ENCODE peak calls at places on chromosomes 5 and 9, in ten cellular contexts. One of them, this sample, is unnamed.

GRCh38 chr5:169702726-169703481 is 65.8 kb downstream of the DOCK2 start:
- DNase-seq in stomach: no peak
- DNase-seq in tibial nerve: no peak
- DNase-seq in sigmoid colon: no peak
- DNase-seq in transverse colon: no peak
- DNase-seq in A549: no peak
- DNase-seq in ovary: no peak
- DNase-seq in suprapubic skin: no peak
- DNase-seq in HepG2: no peak
- DNase-seq in K562: no peak
- DNase-seq in this sample: no peak

GRCh38 chr5:151700816-151701215 is 14.1 kb upstream of the SPARC start:
- DNase-seq in stomach: no peak
- DNase-seq in tibial nerve: no peak
- DNase-seq in sigmoid colon: no peak
- DNase-seq in transverse colon: no peak
- DNase-seq in A549: no peak
- DNase-seq in ovary: no peak
- DNase-seq in suprapubic skin: no peak
- DNase-seq in HepG2: no peak
- DNase-seq in K562: no peak
- DNase-seq in this sample: no peak

GRCh38 chr9:107518037-107518786 is 28.6 kb upstream of the KLF4 start:
- DNase-seq in stomach: no peak
- DNase-seq in tibial nerve: no peak
- DNase-seq in sigmoid colon: no peak
- DNase-seq in transverse colon: no peak
- DNase-seq in A549: no peak
- DNase-seq in ovary: no peak
- DNase-seq in suprapubic skin: no peak
- DNase-seq in HepG2: no peak
- DNase-seq in K562: no peak
- DNase-seq in this sample: no peak

GRCh38 chr5:35339616-35340100 is 109.4 kb upstream of the PRLR start:
- DNase-seq in stomach: no peak
- DNase-seq in tibial nerve: no peak
- DNase-seq in sigmoid colon: no peak
- DNase-seq in transverse colon: no peak
- DNase-seq in A549: no peak
- DNase-seq in ovary: no peak
- DNase-seq in suprapubic skin: no peak
- DNase-seq in HepG2: no peak
- DNase-seq in K562: no peak
- DNase-seq in this sample: no peak

GRCh38 chr5:136905571-136905970 is 540.2 kb upstream of the TRPC7 start:
- DNase-seq in stomach: no peak
- DNase-seq in tibial nerve: no peak
- DNase-seq in sigmoid colon: no peak
- DNase-seq in transverse colon: no peak
- DNase-seq in A549: no peak
- DNase-seq in ovary: no peak
- DNase-seq in suprapubic skin: no peak
- DNase-seq in HepG2: no peak
- DNase-seq in K562: no peak
- DNase-seq in this sample: no peak

GRCh38 chr9:112149171-112149570 is 25.9 kb downstream of the SUSD1 start:
- DNase-seq in stomach: no peak
- DNase-seq in tibial nerve: no peak
- DNase-seq in sigmoid colon: no peak
- DNase-seq in transverse colon: no peak
- DNase-seq in A549: no peak
- DNase-seq in ovary: no peak
- DNase-seq in suprapubic skin: no peak
- DNase-seq in HepG2: no peak
- DNase-seq in K562: no peak
- DNase-seq in this sample: no peak

GRCh38 chr5:170362102-170362501 is 27.1 kb downstream of the KCNMB1 start:
- DNase-seq in stomach: no peak
- DNase-seq in tibial nerve: no peak
- DNase-seq in sigmoid colon: peak
- DNase-seq in transverse colon: no peak
- DNase-seq in A549: no peak
- DNase-seq in ovary: no peak
- DNase-seq in suprapubic skin: no peak
- DNase-seq in HepG2: no peak
- DNase-seq in K562: no peak
- DNase-seq in this sample: no peak

GRCh38 chr5:140367631-140368013 is 7.6 kb downstream of the SLC4A9 start:
- DNase-seq in stomach: no peak
- DNase-seq in tibial nerve: no peak
- DNase-seq in sigmoid colon: no peak
- DNase-seq in transverse colon: no peak
- DNase-seq in A549: no peak
- DNase-seq in ovary: no peak
- DNase-seq in suprapubic skin: no peak
- DNase-seq in HepG2: no peak
- DNase-seq in K562: no peak
- DNase-seq in this sample: no peak

GRCh38 chr9:131650254-131650653 is 89.6 kb downstream of the RAPGEF1 start:
- DNase-seq in stomach: no peak
- DNase-seq in tibial nerve: peak
- DNase-seq in sigmoid colon: peak
- DNase-seq in transverse colon: no peak
- DNase-seq in A549: no peak
- DNase-seq in ovary: no peak
- DNase-seq in suprapubic skin: peak
- DNase-seq in HepG2: no peak
- DNase-seq in K562: no peak
- DNase-seq in this sample: no peak

GRCh38 chr5:1747803-1748085 is 51.9 kb downstream of the MRPL36 start:
- DNase-seq in stomach: no peak
- DNase-seq in tibial nerve: no peak
- DNase-seq in sigmoid colon: peak
- DNase-seq in transverse colon: no peak
- DNase-seq in A549: no peak
- DNase-seq in ovary: no peak
- DNase-seq in suprapubic skin: no peak
- DNase-seq in HepG2: no peak
- DNase-seq in K562: no peak
- DNase-seq in this sample: no peak

GRCh38 chr5:72598461-72599433 is 91.5 kb upstream of the ZNF366 start:
- DNase-seq in stomach: no peak
- DNase-seq in tibial nerve: no peak
- DNase-seq in sigmoid colon: no peak
- DNase-seq in transverse colon: no peak
- DNase-seq in A549: no peak
- DNase-seq in ovary: no peak
- DNase-seq in suprapubic skin: no peak
- DNase-seq in HepG2: peak
- DNase-seq in K562: no peak
- DNase-seq in this sample: no peak

GRCh38 chr9:7147136-7148090 is 389.6 kb downstream of the KDM4C start:
- DNase-seq in stomach: no peak
- DNase-seq in tibial nerve: peak
- DNase-seq in sigmoid colon: peak
- DNase-seq in transverse colon: peak
- DNase-seq in A549: no peak
- DNase-seq in ovary: peak
- DNase-seq in suprapubic skin: no peak
- DNase-seq in HepG2: no peak
- DNase-seq in K562: no peak
- DNase-seq in this sample: no peak

GRCh38 chr5:174532453-174533126 is 191.8 kb upstream of the MSX2 start:
- DNase-seq in stomach: peak
- DNase-seq in tibial nerve: peak
- DNase-seq in sigmoid colon: peak
- DNase-seq in transverse colon: peak
- DNase-seq in A549: peak
- DNase-seq in ovary: no peak
- DNase-seq in suprapubic skin: peak
- DNase-seq in HepG2: peak
- DNase-seq in K562: peak
- DNase-seq in this sample: peak

GRCh38 chr5:89342106-89342876 is 459.3 kb upstream of the MEF2C start:
- DNase-seq in stomach: no peak
- DNase-seq in tibial nerve: no peak
- DNase-seq in sigmoid colon: no peak
- DNase-seq in transverse colon: no peak
- DNase-seq in A549: no peak
- DNase-seq in ovary: no peak
- DNase-seq in suprapubic skin: no peak
- DNase-seq in HepG2: no peak
- DNase-seq in K562: no peak
- DNase-seq in this sample: no peak

GRCh38 chr5:31396611-31397295 is 135.1 kb downstream of the DROSHA start:
- DNase-seq in stomach: no peak
- DNase-seq in tibial nerve: no peak
- DNase-seq in sigmoid colon: no peak
- DNase-seq in transverse colon: no peak
- DNase-seq in A549: no peak
- DNase-seq in ovary: no peak
- DNase-seq in suprapubic skin: no peak
- DNase-seq in HepG2: no peak
- DNase-seq in K562: no peak
- DNase-seq in this sample: no peak

GRCh38 chr5:142924135-142924883 is 154.1 kb downstream of the ARHGAP26 start:
- DNase-seq in stomach: no peak
- DNase-seq in tibial nerve: no peak
- DNase-seq in sigmoid colon: no peak
- DNase-seq in transverse colon: no peak
- DNase-seq in A549: peak
- DNase-seq in ovary: no peak
- DNase-seq in suprapubic skin: no peak
- DNase-seq in HepG2: no peak
- DNase-seq in K562: no peak
- DNase-seq in this sample: no peak
- TF ChIP-seq CTCF in stomach: no peak
- TF ChIP-seq CTCF in tibial nerve: no peak
- TF ChIP-seq CTCF in sigmoid colon: no peak
- TF ChIP-seq CTCF in transverse colon: no peak
- TF ChIP-seq CTCF in A549: peak
- TF ChIP-seq CTCF in ovary: no peak
- TF ChIP-seq CTCF in suprapubic skin: no peak
- TF ChIP-seq CTCF in HepG2: peak
- TF ChIP-seq CTCF in K562: peak
- TF ChIP-seq CTCF in this sample: peak

DNA sequence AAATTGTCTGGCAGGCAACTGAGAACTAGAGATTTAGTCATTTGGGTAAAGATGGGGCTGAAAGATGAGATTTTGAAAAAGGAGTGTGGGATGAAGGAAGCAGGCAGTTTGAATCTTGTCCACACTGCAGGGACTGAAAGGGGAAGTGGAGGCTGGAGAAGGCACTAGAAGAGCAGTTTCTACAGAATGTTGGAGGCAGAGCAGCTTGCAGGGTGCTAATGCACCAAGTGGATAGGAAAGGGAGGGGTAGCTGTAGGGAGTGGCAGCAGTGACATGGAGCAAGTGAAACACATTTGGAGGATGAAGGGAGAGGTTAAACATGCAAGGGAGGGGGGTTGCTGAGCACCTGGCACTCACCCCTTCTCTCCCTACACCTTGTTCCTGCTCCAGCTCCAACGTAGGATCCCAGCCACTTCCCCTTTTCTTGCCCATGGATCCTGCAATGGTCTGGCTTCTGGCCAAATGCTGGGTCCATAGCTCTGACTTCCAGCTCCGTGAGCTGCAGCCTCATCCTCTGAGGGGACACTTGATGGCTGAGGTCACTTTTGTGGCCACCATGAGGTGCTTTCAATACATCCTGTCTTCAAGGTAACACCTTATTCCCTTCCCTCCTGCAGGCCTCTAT is 30.0 kb upstream of the FGD3 start:
- DNase-seq in stomach: no peak
- DNase-seq in tibial nerve: peak
- DNase-seq in sigmoid colon: no peak
- DNase-seq in transverse colon: no peak
- DNase-seq in A549: no peak
- DNase-seq in ovary: no peak
- DNase-seq in suprapubic skin: no peak
- DNase-seq in HepG2: no peak
- DNase-seq in K562: no peak
- DNase-seq in this sample: no peak
- TF ChIP-seq EP300 in stomach: no peak
- TF ChIP-seq EP300 in tibial nerve: no peak
- TF ChIP-seq EP300 in sigmoid colon: no peak
- TF ChIP-seq EP300 in transverse colon: no peak
- TF ChIP-seq EP300 in A549: no peak
- TF ChIP-seq EP300 in ovary: no peak
- TF ChIP-seq EP300 in suprapubic skin: no peak
- TF ChIP-seq EP300 in HepG2: no peak
- TF ChIP-seq EP300 in K562: no peak
- TF ChIP-seq EP300 in this sample: no peak

DNA sequence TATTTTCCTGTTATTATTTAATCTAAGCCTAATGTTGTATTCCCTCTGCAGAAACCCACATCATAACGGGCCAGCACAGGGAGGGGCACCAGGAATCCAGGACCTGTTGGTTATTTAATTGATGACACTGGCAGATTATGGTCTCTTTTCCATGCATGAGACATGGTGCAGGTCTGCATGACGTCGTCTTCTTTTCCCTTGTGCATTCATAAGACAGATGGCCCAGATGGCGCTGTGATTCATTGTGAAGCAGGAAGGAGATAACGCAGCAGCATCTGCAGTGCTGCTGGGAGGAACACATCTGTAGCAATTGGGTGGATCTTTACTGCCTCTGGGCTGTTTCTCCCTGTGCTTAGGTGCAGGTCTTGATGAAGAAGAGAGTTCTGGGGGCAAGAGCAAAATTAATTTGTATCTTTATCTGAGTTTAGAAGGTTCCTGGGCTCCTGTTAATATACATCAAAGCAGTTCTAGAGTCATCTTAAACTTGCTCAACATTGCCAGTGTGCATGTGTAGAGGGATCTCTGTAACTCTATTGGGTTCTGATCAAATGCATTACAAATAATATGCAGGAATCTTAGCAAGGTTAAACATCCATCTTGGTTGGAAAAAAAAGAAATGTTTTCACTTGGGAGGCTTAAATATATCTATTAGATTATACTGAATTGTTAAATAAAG is 176.1 kb downstream of the PCSK1 start:
- DNase-seq in stomach: no peak
- DNase-seq in tibial nerve: no peak
- DNase-seq in sigmoid colon: no peak
- DNase-seq in transverse colon: peak
- DNase-seq in A549: peak
- DNase-seq in ovary: no peak
- DNase-seq in suprapubic skin: no peak
- DNase-seq in HepG2: no peak
- DNase-seq in K562: no peak
- DNase-seq in this sample: peak
- TF ChIP-seq CTCF in stomach: no peak
- TF ChIP-seq CTCF in tibial nerve: no peak
- TF ChIP-seq CTCF in sigmoid colon: no peak
- TF ChIP-seq CTCF in transverse colon: no peak
- TF ChIP-seq CTCF in A549: peak
- TF ChIP-seq CTCF in ovary: no peak
- TF ChIP-seq CTCF in suprapubic skin: no peak
- TF ChIP-seq CTCF in HepG2: no peak
- TF ChIP-seq CTCF in K562: no peak
- TF ChIP-seq CTCF in this sample: peak

DNA sequence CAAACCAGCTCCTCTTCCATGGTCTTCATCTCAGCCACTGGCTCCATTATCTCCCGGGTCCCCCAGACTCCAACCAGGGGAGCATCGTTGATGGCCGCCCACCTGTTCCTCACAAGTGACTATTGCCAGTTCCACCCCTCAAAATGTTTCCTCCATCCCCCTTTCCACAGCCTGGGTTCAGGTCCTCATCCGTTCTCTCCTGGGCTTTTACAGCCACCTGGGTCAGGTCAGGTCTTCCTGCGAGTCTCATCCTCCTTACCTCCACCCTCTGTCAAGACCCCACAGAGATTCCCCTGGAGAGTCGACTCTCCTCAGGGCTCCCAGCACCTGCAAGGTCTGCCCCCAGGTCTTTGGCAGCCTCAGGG is 133.2 kb downstream of the PAX5 start:
- DNase-seq in stomach: no peak
- DNase-seq in tibial nerve: no peak
- DNase-seq in sigmoid colon: no peak
- DNase-seq in transverse colon: no peak
- DNase-seq in A549: no peak
- DNase-seq in ovary: no peak
- DNase-seq in suprapubic skin: no peak
- DNase-seq in HepG2: no peak
- DNase-seq in K562: no peak
- DNase-seq in this sample: no peak
- TF ChIP-seq EP300 in stomach: no peak
- TF ChIP-seq EP300 in tibial nerve: no peak
- TF ChIP-seq EP300 in sigmoid colon: no peak
- TF ChIP-seq EP300 in transverse colon: no peak
- TF ChIP-seq EP300 in A549: no peak
- TF ChIP-seq EP300 in ovary: no peak
- TF ChIP-seq EP300 in suprapubic skin: no peak
- TF ChIP-seq EP300 in HepG2: no peak
- TF ChIP-seq EP300 in K562: no peak
- TF ChIP-seq EP300 in this sample: no peak

This sample was measured in SK-N-SH.